ENCODE peak calls at places on chromosomes 13 and 19, in seven cellular contexts. One of them, this sample, is unnamed.

GRCh38 chr13:44857736-44858135 is 131.5 kb downstream of the NUFIP1 start:
- DNase-seq in NCI-H1436: no peak
- DNase-seq in activated CD8-positive, alpha-beta T cell treated with anti-CD3 and anti-CD28 coated beads for 36 hours: no peak
- DNase-seq in heart right ventricle: no peak
- DNase-seq in T follicular helper cell: no peak
- DNase-seq in caudate nucleus: no peak
- DNase-seq in T-helper 2 cell: no peak
- DNase-seq in this sample: no peak

GRCh38 chr19:6069268-6069771 is 41.0 kb downstream of the RFX2 start:
- DNase-seq in NCI-H1436: no peak
- DNase-seq in heart right ventricle: no peak
- DNase-seq in T-helper 2 cell: no peak
- DNase-seq in caudate nucleus: no peak
- DNase-seq in T follicular helper cell: no peak
- DNase-seq in activated CD8-positive, alpha-beta T cell treated with anti-CD3 and anti-CD28 coated beads for 36 hours: peak; percentile 22
- DNase-seq in this sample: no peak

GRCh38 chr19:6272913-6273600 is 6.7 kb downstream of the MLLT1 start:
- DNase-seq in T-helper 2 cell: no peak
- DNase-seq in caudate nucleus: no peak
- DNase-seq in NCI-H1436: no peak
- DNase-seq in T follicular helper cell: no peak
- DNase-seq in heart right ventricle: no peak
- DNase-seq in activated CD8-positive, alpha-beta T cell treated with anti-CD3 and anti-CD28 coated beads for 36 hours: no peak
- DNase-seq in this sample: no peak

GRCh38 chr19:8252922-8253589 is 43.9 kb downstream of the CERS4 start:
- DNase-seq in T-helper 2 cell: peak; percentile 74
- DNase-seq in T follicular helper cell: peak; percentile 74
- DNase-seq in heart right ventricle: peak; percentile 89
- DNase-seq in caudate nucleus: peak; percentile 30
- DNase-seq in NCI-H1436: peak; percentile 84
- DNase-seq in activated CD8-positive, alpha-beta T cell treated with anti-CD3 and anti-CD28 coated beads for 36 hours: peak; percentile 89
- DNase-seq in this sample: peak; percentile 69

GRCh38 chr19:29565171-29565570 is 39.4 kb downstream of the VSTM2B start:
- DNase-seq in T-helper 2 cell: no peak
- DNase-seq in NCI-H1436: no peak
- DNase-seq in T follicular helper cell: no peak
- DNase-seq in heart right ventricle: no peak
- DNase-seq in activated CD8-positive, alpha-beta T cell treated with anti-CD3 and anti-CD28 coated beads for 36 hours: no peak
- DNase-seq in caudate nucleus: no peak
- DNase-seq in this sample: no peak

GRCh38 chr19:17985037-17985818 is 18.3 kb downstream of the KCNN1 start:
- DNase-seq in caudate nucleus: no peak
- DNase-seq in NCI-H1436: no peak
- DNase-seq in T-helper 2 cell: no peak
- DNase-seq in heart right ventricle: no peak
- DNase-seq in activated CD8-positive, alpha-beta T cell treated with anti-CD3 and anti-CD28 coated beads for 36 hours: no peak
- DNase-seq in T follicular helper cell: no peak
- DNase-seq in this sample: no peak

GRCh38 chr19:35030257-35031071 is at the start of gene SCN1B:
- DNase-seq in heart right ventricle: peak; percentile 73
- DNase-seq in caudate nucleus: no peak
- DNase-seq in NCI-H1436: peak; percentile 35
- DNase-seq in T-helper 2 cell: peak; percentile 33
- DNase-seq in T follicular helper cell: peak; percentile 24
- DNase-seq in activated CD8-positive, alpha-beta T cell treated with anti-CD3 and anti-CD28 coated beads for 36 hours: peak; percentile 79
- DNase-seq in this sample: peak; percentile 10

GRCh38 chr13:107351305-107351704 is 783.4 kb upstream of the ARGLU1 start:
- DNase-seq in T-helper 2 cell: no peak
- DNase-seq in activated CD8-positive, alpha-beta T cell treated with anti-CD3 and anti-CD28 coated beads for 36 hours: no peak
- DNase-seq in T follicular helper cell: no peak
- DNase-seq in NCI-H1436: no peak
- DNase-seq in heart right ventricle: no peak
- DNase-seq in caudate nucleus: no peak
- DNase-seq in this sample: no peak

GRCh38 chr13:32056316-32056715 is 24.7 kb downstream of the FRY start:
- DNase-seq in T-helper 2 cell: no peak
- DNase-seq in NCI-H1436: peak; percentile 26
- DNase-seq in activated CD8-positive, alpha-beta T cell treated with anti-CD3 and anti-CD28 coated beads for 36 hours: no peak
- DNase-seq in T follicular helper cell: no peak
- DNase-seq in caudate nucleus: no peak
- DNase-seq in heart right ventricle: no peak
- DNase-seq in this sample: peak; percentile 97

GRCh38 chr13:25901460-25902376 is 150.1 kb downstream of the SHISA2 start:
- DNase-seq in NCI-H1436: no peak
- DNase-seq in caudate nucleus: no peak
- DNase-seq in activated CD8-positive, alpha-beta T cell treated with anti-CD3 and anti-CD28 coated beads for 36 hours: peak; percentile 57
- DNase-seq in T-helper 2 cell: peak; percentile 28
- DNase-seq in T follicular helper cell: peak; percentile 34
- DNase-seq in heart right ventricle: no peak
- DNase-seq in this sample: peak; percentile 26

GRCh38 chr13:39417131-39417530 is 185.9 kb downstream of the LHFPL6 start:
- DNase-seq in NCI-H1436: no peak
- DNase-seq in caudate nucleus: no peak
- DNase-seq in T-helper 2 cell: no peak
- DNase-seq in heart right ventricle: no peak
- DNase-seq in T follicular helper cell: no peak
- DNase-seq in activated CD8-positive, alpha-beta T cell treated with anti-CD3 and anti-CD28 coated beads for 36 hours: no peak
- DNase-seq in this sample: no peak

GRCh38 chr13:112510002-112510780 is 77.8 kb downstream of the TUBGCP3 start:
- DNase-seq in T follicular helper cell: no peak
- DNase-seq in T-helper 2 cell: no peak
- DNase-seq in NCI-H1436: peak; percentile 6
- DNase-seq in heart right ventricle: no peak
- DNase-seq in activated CD8-positive, alpha-beta T cell treated with anti-CD3 and anti-CD28 coated beads for 36 hours: peak; percentile 15
- DNase-seq in caudate nucleus: no peak
- DNase-seq in this sample: peak; percentile 65

GRCh38 chr19:29529646-29530548 is 4.1 kb downstream of the VSTM2B start:
- DNase-seq in caudate nucleus: no peak
- DNase-seq in heart right ventricle: no peak
- DNase-seq in T-helper 2 cell: no peak
- DNase-seq in NCI-H1436: no peak
- DNase-seq in T follicular helper cell: no peak
- DNase-seq in activated CD8-positive, alpha-beta T cell treated with anti-CD3 and anti-CD28 coated beads for 36 hours: no peak
- DNase-seq in this sample: no peak

GRCh38 chr13:67139551-67139950 is 90.6 kb downstream of the PCDH9 start:
- DNase-seq in activated CD8-positive, alpha-beta T cell treated with anti-CD3 and anti-CD28 coated beads for 36 hours: no peak
- DNase-seq in NCI-H1436: no peak
- DNase-seq in T-helper 2 cell: no peak
- DNase-seq in heart right ventricle: no peak
- DNase-seq in T follicular helper cell: no peak
- DNase-seq in caudate nucleus: no peak
- DNase-seq in this sample: peak; percentile 20

GRCh38 chr13:113918580-113918979 is 54.7 kb upstream of the GAS6 start:
- DNase-seq in heart right ventricle: no peak
- DNase-seq in T follicular helper cell: no peak
- DNase-seq in activated CD8-positive, alpha-beta T cell treated with anti-CD3 and anti-CD28 coated beads for 36 hours: no peak
- DNase-seq in NCI-H1436: no peak
- DNase-seq in caudate nucleus: no peak
- DNase-seq in T-helper 2 cell: no peak
- DNase-seq in this sample: no peak

GRCh38 chr13:25330541-25330940 is 29.1 kb downstream of the NUP58 start:
- DNase-seq in T follicular helper cell: no peak
- DNase-seq in heart right ventricle: no peak
- DNase-seq in activated CD8-positive, alpha-beta T cell treated with anti-CD3 and anti-CD28 coated beads for 36 hours: no peak
- DNase-seq in T-helper 2 cell: no peak
- DNase-seq in caudate nucleus: no peak
- DNase-seq in NCI-H1436: no peak
- DNase-seq in this sample: no peak

GRCh38 chr19:51417107-51417806 is at the start of gene SIGLEC10:
- DNase-seq in NCI-H1436: no peak
- DNase-seq in T follicular helper cell: no peak
- DNase-seq in T-helper 2 cell: no peak
- DNase-seq in heart right ventricle: peak; percentile 34
- DNase-seq in activated CD8-positive, alpha-beta T cell treated with anti-CD3 and anti-CD28 coated beads for 36 hours: peak; percentile 62
- DNase-seq in caudate nucleus: no peak
- DNase-seq in this sample: no peak

GRCh38 chr19:51448011-51448744 is 10.1 kb downstream of the SIGLEC8 start:
- DNase-seq in T-helper 2 cell: no peak
- DNase-seq in T follicular helper cell: no peak
- DNase-seq in NCI-H1436: no peak
- DNase-seq in heart right ventricle: no peak
- DNase-seq in activated CD8-positive, alpha-beta T cell treated with anti-CD3 and anti-CD28 coated beads for 36 hours: peak; percentile 89
- DNase-seq in caudate nucleus: no peak
- DNase-seq in this sample: no peak

GRCh38 chr13:36979361-36980040 is 19.6 kb downstream of the ALG5 start:
- DNase-seq in caudate nucleus: no peak
- DNase-seq in heart right ventricle: no peak
- DNase-seq in NCI-H1436: no peak
- DNase-seq in T-helper 2 cell: no peak
- DNase-seq in activated CD8-positive, alpha-beta T cell treated with anti-CD3 and anti-CD28 coated beads for 36 hours: no peak
- DNase-seq in T follicular helper cell: no peak
- DNase-seq in this sample: no peak

GRCh38 chr19:35509018-35509652 is 4.3 kb downstream of the DMKN start:
- DNase-seq in NCI-H1436: no peak
- DNase-seq in caudate nucleus: no peak
- DNase-seq in T-helper 2 cell: no peak
- DNase-seq in activated CD8-positive, alpha-beta T cell treated with anti-CD3 and anti-CD28 coated beads for 36 hours: peak; percentile 68
- DNase-seq in heart right ventricle: no peak
- DNase-seq in T follicular helper cell: no peak
- DNase-seq in this sample: no peak

GRCh38 chr19:18543814-18544475 is 572 bp upstream of the FKBP8 start:
- DNase-seq in caudate nucleus: peak; percentile 26
- DNase-seq in NCI-H1436: peak; percentile 60
- DNase-seq in T-helper 2 cell: peak; percentile 65
- DNase-seq in activated CD8-positive, alpha-beta T cell treated with anti-CD3 and anti-CD28 coated beads for 36 hours: peak; percentile 91
- DNase-seq in heart right ventricle: peak; percentile 33
- DNase-seq in T follicular helper cell: peak; percentile 71
- DNase-seq in this sample: peak; percentile 25

GRCh38 chr19:29259153-29259552 is 46.2 kb upstream of the UQCRFS1 start:
- DNase-seq in T follicular helper cell: no peak
- DNase-seq in activated CD8-positive, alpha-beta T cell treated with anti-CD3 and anti-CD28 coated beads for 36 hours: no peak
- DNase-seq in heart right ventricle: no peak
- DNase-seq in caudate nucleus: no peak
- DNase-seq in NCI-H1436: no peak
- DNase-seq in T-helper 2 cell: no peak
- DNase-seq in this sample: no peak

GRCh38 chr19:14505488-14506239 is 9.7 kb upstream of the GIPC1 start:
- DNase-seq in T follicular helper cell: peak; percentile 51
- DNase-seq in heart right ventricle: peak; percentile 51
- DNase-seq in T-helper 2 cell: peak; percentile 63
- DNase-seq in NCI-H1436: peak; percentile 48
- DNase-seq in caudate nucleus: no peak
- DNase-seq in activated CD8-positive, alpha-beta T cell treated with anti-CD3 and anti-CD28 coated beads for 36 hours: peak; percentile 85
- DNase-seq in this sample: no peak

GRCh38 chr13:64471916-64472315 is 2758.2 kb downstream of the PCDH9 start:
- DNase-seq in T-helper 2 cell: no peak
- DNase-seq in T follicular helper cell: no peak
- DNase-seq in activated CD8-positive, alpha-beta T cell treated with anti-CD3 and anti-CD28 coated beads for 36 hours: no peak
- DNase-seq in NCI-H1436: no peak
- DNase-seq in heart right ventricle: no peak
- DNase-seq in caudate nucleus: no peak
- DNase-seq in this sample: peak; percentile 20

GRCh38 chr13:29501674-29502073 is 93.8 kb downstream of the SLC7A1 start:
- DNase-seq in caudate nucleus: no peak
- DNase-seq in heart right ventricle: no peak
- DNase-seq in T follicular helper cell: no peak
- DNase-seq in T-helper 2 cell: no peak
- DNase-seq in NCI-H1436: no peak
- DNase-seq in activated CD8-positive, alpha-beta T cell treated with anti-CD3 and anti-CD28 coated beads for 36 hours: no peak
- DNase-seq in this sample: no peak

GRCh38 chr13:33536639-33537425 is 251.3 kb upstream of the STARD13 start:
- DNase-seq in NCI-H1436: no peak
- DNase-seq in T-helper 2 cell: no peak
- DNase-seq in T follicular helper cell: no peak
- DNase-seq in heart right ventricle: no peak
- DNase-seq in activated CD8-positive, alpha-beta T cell treated with anti-CD3 and anti-CD28 coated beads for 36 hours: no peak
- DNase-seq in caudate nucleus: no peak
- DNase-seq in this sample: no peak

GRCh38 chr13:20006206-20006605 is 47.7 kb downstream of the ZMYM2 start:
- DNase-seq in caudate nucleus: no peak
- DNase-seq in activated CD8-positive, alpha-beta T cell treated with anti-CD3 and anti-CD28 coated beads for 36 hours: no peak
- DNase-seq in heart right ventricle: no peak
- DNase-seq in T-helper 2 cell: no peak
- DNase-seq in T follicular helper cell: no peak
- DNase-seq in NCI-H1436: no peak
- DNase-seq in this sample: no peak

GRCh38 chr19:53538378-53539109 is 599 bp downstream of the ZNF331 start:
- DNase-seq in activated CD8-positive, alpha-beta T cell treated with anti-CD3 and anti-CD28 coated beads for 36 hours: peak; percentile 10
- DNase-seq in heart right ventricle: peak; percentile 22
- DNase-seq in T-helper 2 cell: no peak
- DNase-seq in T follicular helper cell: no peak
- DNase-seq in caudate nucleus: no peak
- DNase-seq in NCI-H1436: no peak
- DNase-seq in this sample: no peak

GRCh38 chr13:63629591-63629990 is 2213.9 kb upstream of the PCDH20 start:
- DNase-seq in heart right ventricle: no peak
- DNase-seq in T follicular helper cell: no peak
- DNase-seq in activated CD8-positive, alpha-beta T cell treated with anti-CD3 and anti-CD28 coated beads for 36 hours: no peak
- DNase-seq in caudate nucleus: no peak
- DNase-seq in NCI-H1436: no peak
- DNase-seq in T-helper 2 cell: no peak
- DNase-seq in this sample: no peak

GRCh38 chr13:87570669-87571068 is 100.5 kb upstream of the SLITRK5 start:
- DNase-seq in activated CD8-positive, alpha-beta T cell treated with anti-CD3 and anti-CD28 coated beads for 36 hours: no peak
- DNase-seq in NCI-H1436: no peak
- DNase-seq in T follicular helper cell: no peak
- DNase-seq in caudate nucleus: no peak
- DNase-seq in T-helper 2 cell: no peak
- DNase-seq in heart right ventricle: no peak
- DNase-seq in this sample: no peak

GRCh38 chr13:108463365-108463764 is 166.0 kb upstream of the MYO16 start:
- DNase-seq in T follicular helper cell: no peak
- DNase-seq in heart right ventricle: no peak
- DNase-seq in NCI-H1436: no peak
- DNase-seq in caudate nucleus: no peak
- DNase-seq in T-helper 2 cell: no peak
- DNase-seq in activated CD8-positive, alpha-beta T cell treated with anti-CD3 and anti-CD28 coated beads for 36 hours: no peak
- DNase-seq in this sample: no peak

GRCh38 chr19:31530781-31531180 is 181.5 kb upstream of the TSHZ3 start:
- DNase-seq in T-helper 2 cell: no peak
- DNase-seq in activated CD8-positive, alpha-beta T cell treated with anti-CD3 and anti-CD28 coated beads for 36 hours: no peak
- DNase-seq in heart right ventricle: no peak
- DNase-seq in NCI-H1436: no peak
- DNase-seq in caudate nucleus: no peak
- DNase-seq in T follicular helper cell: no peak
- DNase-seq in this sample: no peak

GRCh38 chr19:22427587-22428298 is 5.6 kb upstream of the ZNF98 start:
- DNase-seq in activated CD8-positive, alpha-beta T cell treated with anti-CD3 and anti-CD28 coated beads for 36 hours: no peak
- DNase-seq in T follicular helper cell: no peak
- DNase-seq in T-helper 2 cell: no peak
- DNase-seq in caudate nucleus: no peak
- DNase-seq in NCI-H1436: no peak
- DNase-seq in heart right ventricle: no peak
- DNase-seq in this sample: no peak

GRCh38 chr19:54153731-54154326 is 5.7 kb downstream of the LENG1 start:
- DNase-seq in heart right ventricle: no peak
- DNase-seq in T-helper 2 cell: no peak
- DNase-seq in NCI-H1436: no peak
- DNase-seq in activated CD8-positive, alpha-beta T cell treated with anti-CD3 and anti-CD28 coated beads for 36 hours: no peak
- DNase-seq in T follicular helper cell: no peak
- DNase-seq in caudate nucleus: no peak
- DNase-seq in this sample: no peak

GRCh38 chr19:15289673-15290072 is 42.7 kb downstream of the BRD4 start:
- DNase-seq in heart right ventricle: no peak
- DNase-seq in T-helper 2 cell: no peak
- DNase-seq in activated CD8-positive, alpha-beta T cell treated with anti-CD3 and anti-CD28 coated beads for 36 hours: no peak
- DNase-seq in caudate nucleus: no peak
- DNase-seq in T follicular helper cell: no peak
- DNase-seq in NCI-H1436: no peak
- DNase-seq in this sample: no peak

GRCh38 chr13:68027311-68027710 is 797.2 kb upstream of the PCDH9 start:
- DNase-seq in T follicular helper cell: no peak
- DNase-seq in heart right ventricle: no peak
- DNase-seq in T-helper 2 cell: no peak
- DNase-seq in caudate nucleus: no peak
- DNase-seq in activated CD8-positive, alpha-beta T cell treated with anti-CD3 and anti-CD28 coated beads for 36 hours: no peak
- DNase-seq in NCI-H1436: no peak
- DNase-seq in this sample: peak; percentile 77

GRCh38 chr19:15010497-15011255 is 31.0 kb upstream of the SLC1A6 start:
- DNase-seq in activated CD8-positive, alpha-beta T cell treated with anti-CD3 and anti-CD28 coated beads for 36 hours: peak; percentile 3
- DNase-seq in NCI-H1436: no peak
- DNase-seq in T-helper 2 cell: no peak
- DNase-seq in T follicular helper cell: no peak
- DNase-seq in caudate nucleus: no peak
- DNase-seq in heart right ventricle: no peak
- DNase-seq in this sample: no peak

GRCh38 chr19:35403116-35403760 is 32.4 kb downstream of the GPR42 start:
- DNase-seq in activated CD8-positive, alpha-beta T cell treated with anti-CD3 and anti-CD28 coated beads for 36 hours: peak; percentile 15
- DNase-seq in T-helper 2 cell: no peak
- DNase-seq in heart right ventricle: no peak
- DNase-seq in caudate nucleus: no peak
- DNase-seq in NCI-H1436: no peak
- DNase-seq in T follicular helper cell: no peak
- DNase-seq in this sample: no peak

This sample was measured in NCI-H2081.